ENCODE peak calls at places on chromosomes 16 and 17, in five cellular contexts. One of them, this sample, is unnamed.
A peak's percentile ranks its signal among the peaks of the same experiment; 100 is the strongest.

GRCh38 chr17:6456914-6457687 is 12.8 kb downstream of the PIMREG start:
- DNase-seq in CD8-positive, alpha-beta T cell: no peak
- DNase-seq in DND-41: no peak
- DNase-seq in tibial nerve: no peak
- DNase-seq in GM23248: peak; percentile 87
- DNase-seq in this sample: no peak

GRCh38 chr16:6160303-6160702 is 1062.7 kb upstream of the EEF2KMT start:
- DNase-seq in CD8-positive, alpha-beta T cell: no peak
- DNase-seq in DND-41: no peak
- DNase-seq in tibial nerve: no peak
- DNase-seq in GM23248: no peak
- DNase-seq in this sample: no peak

GRCh38 chr16:4241601-4242270 is at the start of gene SRL:
- DNase-seq in CD8-positive, alpha-beta T cell: no peak
- DNase-seq in DND-41: no peak
- DNase-seq in tibial nerve: no peak
- DNase-seq in GM23248: no peak
- DNase-seq in this sample: no peak

GRCh38 chr17:62085511-62086408 is 20.7 kb upstream of the MED13 start:
- DNase-seq in CD8-positive, alpha-beta T cell: no peak
- DNase-seq in DND-41: no peak
- DNase-seq in tibial nerve: no peak
- DNase-seq in GM23248: peak; percentile 86
- DNase-seq in this sample: no peak

GRCh38 chr16:76653390-76654026 is 376.3 kb downstream of the CNTNAP4 start:
- DNase-seq in CD8-positive, alpha-beta T cell: no peak
- DNase-seq in DND-41: peak; percentile 8
- DNase-seq in tibial nerve: no peak
- DNase-seq in GM23248: peak; percentile 48
- DNase-seq in this sample: no peak

GRCh38 chr16:77775911-77776909 is 12.2 kb upstream of the VAT1L start:
- DNase-seq in CD8-positive, alpha-beta T cell: no peak
- DNase-seq in DND-41: no peak
- DNase-seq in tibial nerve: no peak
- DNase-seq in GM23248: peak; percentile 54
- DNase-seq in this sample: no peak

GRCh38 chr16:27111486-27111885 is 44.8 kb downstream of the C16orf82 start:
- DNase-seq in CD8-positive, alpha-beta T cell: no peak
- DNase-seq in DND-41: no peak
- DNase-seq in tibial nerve: no peak
- DNase-seq in GM23248: no peak
- DNase-seq in this sample: no peak

GRCh38 chr16:23452572-23453337 is at the start of gene COG7:
- DNase-seq in CD8-positive, alpha-beta T cell: peak; percentile 62
- DNase-seq in DND-41: peak; percentile 87
- DNase-seq in tibial nerve: peak; percentile 69
- DNase-seq in GM23248: peak; percentile 96
- DNase-seq in this sample: peak; percentile 85

GRCh38 chr17:45256114-45256966 is 5.6 kb downstream of the SPATA32 start:
- DNase-seq in CD8-positive, alpha-beta T cell: no peak
- DNase-seq in DND-41: peak; percentile 67
- DNase-seq in tibial nerve: no peak
- DNase-seq in GM23248: no peak
- DNase-seq in this sample: no peak

GRCh38 chr17:37117743-37118142 is 169.0 kb downstream of the AATF start:
- DNase-seq in CD8-positive, alpha-beta T cell: no peak
- DNase-seq in DND-41: no peak
- DNase-seq in tibial nerve: no peak
- DNase-seq in GM23248: no peak
- DNase-seq in this sample: no peak

GRCh38 chr17:7916383-7916677 is 241 bp upstream of the RNF227 start:
- DNase-seq in CD8-positive, alpha-beta T cell: no peak
- DNase-seq in DND-41: no peak
- DNase-seq in tibial nerve: no peak
- DNase-seq in GM23248: no peak
- DNase-seq in this sample: no peak

GRCh38 chr16:14303654-14304394 is 232.7 kb downstream of the MRTFB start:
- DNase-seq in CD8-positive, alpha-beta T cell: no peak
- DNase-seq in DND-41: no peak
- DNase-seq in tibial nerve: no peak
- DNase-seq in GM23248: peak; percentile 56
- DNase-seq in this sample: no peak

GRCh38 chr17:49361902-49362722 is at the start of gene ZNF652:
- DNase-seq in CD8-positive, alpha-beta T cell: peak; percentile 91
- DNase-seq in DND-41: peak; percentile 89
- DNase-seq in tibial nerve: peak; percentile 83
- DNase-seq in GM23248: peak; percentile 94
- DNase-seq in this sample: peak; percentile 98

GRCh38 chr17:77830816-77831490 is 127.5 kb upstream of the TNRC6C start:
- DNase-seq in CD8-positive, alpha-beta T cell: no peak
- DNase-seq in DND-41: no peak
- DNase-seq in tibial nerve: no peak
- DNase-seq in GM23248: no peak
- DNase-seq in this sample: no peak

GRCh38 chr17:50186661-50187402 is 14.6 kb downstream of the COL1A1 start:
- DNase-seq in CD8-positive, alpha-beta T cell: no peak
- DNase-seq in DND-41: no peak
- DNase-seq in tibial nerve: no peak
- DNase-seq in GM23248: peak; percentile 88
- DNase-seq in this sample: no peak

GRCh38 chr16:23952128-23953041 is 116.6 kb downstream of the PRKCB start:
- DNase-seq in CD8-positive, alpha-beta T cell: no peak
- DNase-seq in DND-41: peak; percentile 69
- DNase-seq in tibial nerve: no peak
- DNase-seq in GM23248: no peak
- DNase-seq in this sample: no peak

GRCh38 chr16:67942510-67943255 is 1.2 kb downstream of the LCAT start:
- DNase-seq in CD8-positive, alpha-beta T cell: no peak
- DNase-seq in DND-41: no peak
- DNase-seq in tibial nerve: no peak
- DNase-seq in GM23248: no peak
- DNase-seq in this sample: no peak

GRCh38 chr17:30921544-30922196 is at the start of gene ADAP2:
- DNase-seq in CD8-positive, alpha-beta T cell: no peak
- DNase-seq in DND-41: no peak
- DNase-seq in tibial nerve: no peak
- DNase-seq in GM23248: peak; percentile 41
- DNase-seq in this sample: no peak

GRCh38 chr16:31148896-31149295 is 970 bp downstream of the PRSS36 start:
- DNase-seq in CD8-positive, alpha-beta T cell: no peak
- DNase-seq in DND-41: no peak
- DNase-seq in tibial nerve: no peak
- DNase-seq in GM23248: no peak
- DNase-seq in this sample: no peak

GRCh38 chr17:55635253-55635766 is 87.4 kb downstream of the TMEM100 start:
- DNase-seq in CD8-positive, alpha-beta T cell: no peak
- DNase-seq in DND-41: no peak
- DNase-seq in tibial nerve: no peak
- DNase-seq in GM23248: peak; percentile 35
- DNase-seq in this sample: no peak

GRCh38 chr16:69848635-69849545 is 86.8 kb downstream of the WWP2 start:
- DNase-seq in CD8-positive, alpha-beta T cell: no peak
- DNase-seq in DND-41: no peak
- DNase-seq in tibial nerve: peak; percentile 58
- DNase-seq in GM23248: peak; percentile 97
- DNase-seq in this sample: no peak

GRCh38 chr17:29789186-29790170 is 140.6 kb downstream of the SSH2 start:
- DNase-seq in CD8-positive, alpha-beta T cell: no peak
- DNase-seq in DND-41: no peak
- DNase-seq in tibial nerve: no peak
- DNase-seq in GM23248: peak; percentile 7
- DNase-seq in this sample: no peak

GRCh38 chr16:19875900-19876299 is 8.7 kb downstream of the GPRC5B start:
- DNase-seq in CD8-positive, alpha-beta T cell: no peak
- DNase-seq in DND-41: no peak
- DNase-seq in tibial nerve: no peak
- DNase-seq in GM23248: no peak
- DNase-seq in this sample: no peak

GRCh38 chr16:57469046-57469445 is 6.6 kb downstream of the POLR2C start:
- DNase-seq in CD8-positive, alpha-beta T cell: no peak
- DNase-seq in DND-41: no peak
- DNase-seq in tibial nerve: no peak
- DNase-seq in GM23248: no peak
- DNase-seq in this sample: no peak

GRCh38 chr17:81434079-81434478 is 38.8 kb downstream of the BAHCC1 start:
- DNase-seq in CD8-positive, alpha-beta T cell: no peak
- DNase-seq in DND-41: no peak
- DNase-seq in tibial nerve: peak; percentile 34
- DNase-seq in GM23248: peak; percentile 49
- DNase-seq in this sample: no peak

GRCh38 chr17:28133562-28133970 is 91.1 kb downstream of the NLK start:
- DNase-seq in CD8-positive, alpha-beta T cell: no peak
- DNase-seq in DND-41: no peak
- DNase-seq in tibial nerve: no peak
- DNase-seq in GM23248: peak; percentile 85
- DNase-seq in this sample: no peak

GRCh38 chr16:3142327-3142726 is 7.5 kb downstream of the ZNF213 start:
- DNase-seq in CD8-positive, alpha-beta T cell: no peak
- DNase-seq in DND-41: no peak
- DNase-seq in tibial nerve: no peak
- DNase-seq in GM23248: no peak
- DNase-seq in this sample: no peak

GRCh38 chr17:34248807-34249496 is 6.1 kb upstream of the CCL2 start:
- DNase-seq in CD8-positive, alpha-beta T cell: no peak
- DNase-seq in DND-41: no peak
- DNase-seq in tibial nerve: no peak
- DNase-seq in GM23248: no peak
- DNase-seq in this sample: no peak

GRCh38 chr17:50218071-50218759 is 16.8 kb upstream of the COL1A1 start:
- DNase-seq in CD8-positive, alpha-beta T cell: no peak
- DNase-seq in DND-41: no peak
- DNase-seq in tibial nerve: no peak
- DNase-seq in GM23248: peak; percentile 61
- DNase-seq in this sample: no peak

GRCh38 chr17:46962374-46962790 is 16.7 kb downstream of the RPRML start:
- DNase-seq in CD8-positive, alpha-beta T cell: no peak
- DNase-seq in DND-41: no peak
- DNase-seq in tibial nerve: no peak
- DNase-seq in GM23248: peak; percentile 56
- DNase-seq in this sample: no peak

GRCh38 chr16:81813648-81814047 is 34.6 kb downstream of the PLCG2 start:
- DNase-seq in CD8-positive, alpha-beta T cell: no peak
- DNase-seq in DND-41: no peak
- DNase-seq in tibial nerve: no peak
- DNase-seq in GM23248: no peak
- DNase-seq in this sample: no peak

GRCh38 chr17:10579270-10579669 is 29.8 kb upstream of the MYH2 start:
- DNase-seq in CD8-positive, alpha-beta T cell: no peak
- DNase-seq in DND-41: peak; percentile 28
- DNase-seq in tibial nerve: no peak
- DNase-seq in GM23248: no peak
- DNase-seq in this sample: no peak

GRCh38 chr17:40326014-40326831 is 17.2 kb downstream of the RARA start:
- DNase-seq in CD8-positive, alpha-beta T cell: peak; percentile 39
- DNase-seq in DND-41: no peak
- DNase-seq in tibial nerve: no peak
- DNase-seq in GM23248: no peak
- DNase-seq in this sample: peak; percentile 73

GRCh38 chr16:2966803-2967184 is 2.4 kb upstream of the PAQR4 start:
- DNase-seq in CD8-positive, alpha-beta T cell: no peak
- DNase-seq in DND-41: no peak
- DNase-seq in tibial nerve: no peak
- DNase-seq in GM23248: peak; percentile 55
- DNase-seq in this sample: no peak

GRCh38 chr16:79066621-79067020 is 533.9 kb downstream of the MAF start:
- DNase-seq in CD8-positive, alpha-beta T cell: no peak
- DNase-seq in DND-41: no peak
- DNase-seq in tibial nerve: no peak
- DNase-seq in GM23248: no peak
- DNase-seq in this sample: no peak
- H3K27ac ChIP-seq in CD8-positive, alpha-beta T cell: no peak overlapping the region
- H3K27ac ChIP-seq in DND-41: no peak overlapping the region
- H3K27ac ChIP-seq in tibial nerve: no peak overlapping the region
- H3K27ac ChIP-seq in GM23248: no peak overlapping the region
- H3K27ac ChIP-seq in this sample: no peak overlapping the region

GRCh38 chr16:74749291-74750055 is 25.1 kb downstream of the FA2H start:
- DNase-seq in CD8-positive, alpha-beta T cell: no peak
- DNase-seq in DND-41: no peak
- DNase-seq in tibial nerve: no peak
- DNase-seq in GM23248: no peak
- DNase-seq in this sample: no peak
- H3K27ac ChIP-seq in CD8-positive, alpha-beta T cell: no peak overlapping the region
- H3K27ac ChIP-seq in DND-41: no peak overlapping the region
- H3K27ac ChIP-seq in tibial nerve: peak overlapping the region; percentile 93
- H3K27ac ChIP-seq in GM23248: no peak overlapping the region
- H3K27ac ChIP-seq in this sample: no peak overlapping the region

DNA sequence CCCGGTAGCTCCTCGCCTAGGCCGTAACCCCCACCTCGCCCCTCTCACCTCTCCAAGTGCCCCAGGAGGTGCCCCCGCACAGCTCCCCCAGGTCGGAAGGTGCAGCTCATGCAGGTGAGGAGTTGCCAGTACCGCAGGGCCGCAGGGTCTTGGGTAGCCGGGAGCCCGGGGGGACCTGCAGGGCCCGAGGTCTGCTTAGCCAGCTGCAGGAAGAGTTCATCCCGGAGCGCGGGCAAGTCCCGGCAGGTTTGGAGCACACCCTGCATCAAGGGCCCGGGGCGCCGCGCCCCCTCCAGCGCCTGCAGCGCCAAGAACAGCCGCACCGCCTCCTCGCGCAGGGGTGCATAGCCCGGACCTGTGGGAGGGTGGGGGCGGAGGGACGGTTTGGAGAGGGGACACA is 4.8 kb downstream of the PLEKHH3 start:
- DNase-seq in CD8-positive, alpha-beta T cell: no peak
- DNase-seq in DND-41: no peak
- DNase-seq in tibial nerve: no peak
- DNase-seq in GM23248: no peak
- DNase-seq in this sample: no peak
- H3K27ac ChIP-seq in CD8-positive, alpha-beta T cell: no peak overlapping the region
- H3K27ac ChIP-seq in DND-41: no peak overlapping the region
- H3K27ac ChIP-seq in tibial nerve: peak overlapping the region; percentile 97
- H3K27ac ChIP-seq in GM23248: no peak overlapping the region
- H3K27ac ChIP-seq in this sample: no peak overlapping the region

DNA sequence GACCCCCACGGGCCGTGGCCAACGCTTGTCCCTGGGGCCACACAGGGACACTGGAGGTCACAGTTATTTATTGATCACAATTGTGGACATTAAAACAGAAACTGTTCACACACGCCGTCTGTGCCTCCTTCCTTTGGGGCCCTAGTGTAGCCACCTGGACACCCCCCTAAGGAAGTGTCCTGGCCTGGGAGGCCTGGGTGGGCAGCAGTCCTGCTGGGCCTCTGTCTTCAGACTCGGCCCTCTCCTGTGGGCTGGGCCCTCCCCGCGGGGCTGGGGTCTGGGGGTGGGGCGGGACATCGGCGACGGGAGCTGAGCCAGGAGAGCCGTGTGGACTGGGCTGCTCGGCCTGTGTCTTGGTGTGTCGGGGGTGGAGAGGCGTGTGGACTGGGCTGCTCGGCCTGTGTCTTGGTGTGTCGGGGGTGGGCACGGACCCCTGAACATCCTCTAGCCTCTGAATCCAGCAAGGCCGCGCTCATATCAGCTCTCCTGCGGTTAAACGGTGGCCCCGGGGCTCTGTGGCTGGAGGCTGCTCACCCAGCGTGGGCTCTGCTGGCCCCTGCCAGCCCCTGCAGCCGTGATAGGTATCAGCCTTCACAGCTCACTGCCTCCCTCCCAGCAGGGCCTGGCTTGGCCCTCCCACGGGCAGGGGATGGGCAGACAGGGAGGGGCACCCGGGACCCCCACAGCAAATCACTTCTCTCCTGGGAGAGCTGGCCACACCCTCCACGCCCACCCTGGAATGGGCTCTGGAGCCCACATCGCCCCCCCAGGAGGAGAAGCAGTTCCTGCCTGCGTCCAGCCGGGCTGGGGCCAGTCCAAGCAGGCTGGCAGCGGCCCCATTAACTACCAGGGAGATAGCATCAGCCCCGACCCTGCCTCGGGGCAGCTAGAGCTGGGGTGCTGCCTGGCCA is 1.1 kb upstream of the NHLRC4 start:
- DNase-seq in CD8-positive, alpha-beta T cell: no peak
- DNase-seq in DND-41: no peak
- DNase-seq in tibial nerve: no peak
- DNase-seq in GM23248: no peak
- DNase-seq in this sample: no peak
- H3K27ac ChIP-seq in CD8-positive, alpha-beta T cell: no peak overlapping the region
- H3K27ac ChIP-seq in DND-41: no peak overlapping the region
- H3K27ac ChIP-seq in tibial nerve: no peak overlapping the region
- H3K27ac ChIP-seq in GM23248: no peak overlapping the region
- H3K27ac ChIP-seq in this sample: peak overlapping the region; percentile 73